ENCODE peak calls at places on chromosomes 12 and 14, in seven cellular contexts. O is K562, K is GM12878, A is HepG2, G is HCT116, Y is SK-N-SH, C is H1. L is an unnamed sample.

GRCh38 chr14:69008411-69008810 is 29.3 kb upstream of the ACTN1 start:
- DNase-seq in O (no peak), K (no peak), A (no peak), G (no peak), Y (no peak), C (no peak), L (no peak)

GRCh38 chr14:60064491-60065072 is 27.1 kb upstream of the PCNX4 start:
- DNase-seq in O (no peak), K (peak; percentile 15), A (peak; percentile 9), G (peak; percentile 12), Y (peak; percentile 20), C (no peak), L (peak; percentile 49)

GRCh38 chr12:32083489-32083888 is 23.2 kb upstream of the BICD1 start:
- DNase-seq in O (no peak), K (no peak), A (no peak), G (no peak), Y (no peak), C (no peak), L (no peak)

GRCh38 chr14:39218171-39218769 is 15.4 kb upstream of the MIA2 start:
- DNase-seq in O (no peak), K (no peak), A (peak; percentile 59), G (peak; percentile 89), Y (no peak), C (no peak), L (no peak)

GRCh38 chr14:32932302-32932920 is 6.3 kb upstream of the NPAS3 start:
- DNase-seq in O (no peak), K (no peak), A (no peak), G (no peak), Y (no peak), C (peak; percentile 54), L (no peak)

GRCh38 chr12:71159260-71159659 is 1.5 kb upstream of the TSPAN8 start:
- DNase-seq in O (no peak), K (no peak), A (peak; percentile 45), G (no peak), Y (no peak), C (no peak), L (no peak)

GRCh38 chr14:89367449-89368120 is 49.4 kb downstream of the FOXN3 start:
- DNase-seq in O (no peak), K (no peak), A (no peak), G (no peak), Y (no peak), C (no peak), L (no peak)

GRCh38 chr14:69358233-69358963 is 39.7 kb downstream of the ERH start:
- DNase-seq in O (no peak), K (no peak), A (no peak), G (no peak), Y (no peak), C (no peak), L (no peak)

GRCh38 chr12:127304751-127305725 is 961.9 kb upstream of the TMEM132C start:
- DNase-seq in O (no peak), K (no peak), A (no peak), G (no peak), Y (no peak), C (no peak), L (no peak)

GRCh38 chr12:112759786-112760185 is 31.8 kb upstream of the RPH3A start:
- DNase-seq in O (no peak), K (no peak), A (no peak), G (no peak), Y (no peak), C (no peak), L (peak; percentile 23)

GRCh38 chr14:69921052-69921451 is 41.8 kb downstream of the SMOC1 start:
- DNase-seq in O (no peak), K (no peak), A (no peak), G (no peak), Y (no peak), C (no peak), L (no peak)

GRCh38 chr14:100490252-100490651 is 97.0 kb downstream of the BEGAIN start:
- DNase-seq in O (no peak), K (no peak), A (no peak), G (no peak), Y (peak; percentile 57), C (no peak), L (no peak)

GRCh38 chr14:96204151-96205058 is at the start of gene BDKRB2:
- DNase-seq in O (peak; percentile 11), K (no peak), A (peak; percentile 54), G (peak; percentile 38), Y (peak; percentile 91), C (peak; percentile 69), L (peak; percentile 87)

GRCh38 chr14:51661504-51661903 is 9.8 kb downstream of the FRMD6 start:
- DNase-seq in O (no peak), K (no peak), A (no peak), G (no peak), Y (no peak), C (no peak), L (no peak)

GRCh38 chr12:131264625-131265024 is 310.9 kb downstream of the ADGRD1 start:
- DNase-seq in O (no peak), K (no peak), A (no peak), G (no peak), Y (no peak), C (no peak), L (peak; percentile 12)
- TF ChIP-seq JUND in O (no peak), K (no peak), A (no peak), G (no peak), Y (no peak), C (no peak), L (no peak)

DNA sequence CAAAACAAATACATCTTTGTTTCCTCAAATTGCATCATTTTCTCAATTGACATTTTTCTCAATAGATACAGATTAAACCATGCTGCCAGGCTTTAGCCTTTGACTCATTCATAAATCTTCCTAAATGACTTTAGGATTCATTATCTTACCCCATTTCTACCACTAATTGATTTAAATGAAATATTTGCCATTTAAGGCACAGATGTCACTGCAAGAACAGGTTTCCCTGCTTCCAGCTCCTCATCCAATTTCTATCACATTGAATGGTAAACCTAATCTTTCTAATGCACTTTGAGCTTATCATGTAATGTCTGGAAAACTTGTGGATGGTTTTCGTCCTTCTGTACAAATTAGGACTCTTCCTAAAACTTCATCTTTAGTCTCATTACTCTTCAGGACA is 298.7 kb downstream of the RPL10L start:
- DNase-seq in O (no peak), K (no peak), A (no peak), G (no peak), Y (no peak), C (no peak), L (no peak)
- TF ChIP-seq JUND in O (no peak), K (no peak), A (no peak), G (no peak), Y (no peak), C (no peak), L (no peak)

GRCh38 chr14:74190910-74191575 is 48.2 kb upstream of the VSX2 start:
- DNase-seq in O (no peak), K (no peak), A (no peak), G (no peak), Y (no peak), C (no peak), L (no peak)
- TF ChIP-seq JUND in O (no peak), K (no peak), A (no peak), G (no peak), Y (no peak), C (no peak), L (no peak)

GRCh38 chr12:26401874-26402273 is 206.5 kb downstream of the SSPN start:
- DNase-seq in O (no peak), K (no peak), A (no peak), G (no peak), Y (no peak), C (no peak), L (no peak)
- TF ChIP-seq JUND in O (no peak), K (no peak), A (no peak), G (no peak), Y (no peak), C (no peak), L (no peak)

DNA sequence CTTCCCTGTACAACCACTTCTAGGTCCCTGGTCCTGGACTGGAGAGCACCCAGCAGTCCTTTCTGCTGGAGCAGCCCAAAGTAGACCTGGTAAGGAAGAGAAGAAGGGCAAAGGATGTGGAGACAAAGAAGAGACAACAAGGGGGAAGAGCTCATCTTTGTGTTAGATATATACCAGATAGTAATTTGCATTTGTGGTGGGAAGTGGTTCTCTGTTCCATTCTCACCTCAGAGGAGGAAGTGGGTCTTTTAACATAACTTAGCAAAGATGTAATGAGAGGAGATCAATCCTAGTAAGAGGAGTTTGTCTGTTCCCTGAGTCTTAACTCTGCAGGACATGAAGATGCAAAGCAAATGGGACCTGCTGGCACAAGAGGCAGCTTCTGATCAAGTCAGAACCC is 8.0 kb downstream of the CCDC198 start:
- DNase-seq in O (no peak), K (no peak), A (no peak), G (no peak), Y (no peak), C (no peak), L (no peak)
- TF ChIP-seq JUND in O (no peak), K (no peak), A (no peak), G (no peak), Y (no peak), C (no peak), L (no peak)